ENCODE peak calls at places on chromosome 18, in five cellular contexts. Q, P, I, T and W are unnamed samples.

GRCh38 chr18:67217551-67218166 is 298.9 kb downstream of the DSEL start:
- DNase-seq in Q (no peak), P (peak), I (peak), T (no peak), W (peak)

GRCh38 chr18:28174181-28174906 is 2.6 kb downstream of the CDH2 start:
- DNase-seq in Q (no peak), P (no peak), I (no peak), T (no peak), W (no peak)

GRCh38 chr18:52750995-52751394 is 411.0 kb downstream of the DCC start:
- DNase-seq in Q (no peak), P (no peak), I (no peak), T (no peak), W (no peak)

GRCh38 chr18:57416542-57416941 is 18.6 kb upstream of the ONECUT2 start:
- DNase-seq in Q (no peak), P (no peak), I (no peak), T (no peak), W (no peak)

GRCh38 chr18:55603775-55604174 is 15.8 kb upstream of the TCF4 start:
- DNase-seq in Q (no peak), P (no peak), I (no peak), T (no peak), W (no peak)

GRCh38 chr18:2087877-2088673 is 483.2 kb downstream of the METTL4 start:
- DNase-seq in Q (no peak), P (peak), I (peak), T (no peak), W (no peak)

GRCh38 chr18:3793545-3793944 is 343.6 kb downstream of the TGIF1 start:
- DNase-seq in Q (no peak), P (peak), I (no peak), T (no peak), W (no peak)

GRCh38 chr18:70046207-70046606 is 98.5 kb upstream of the CD226 start:
- DNase-seq in Q (no peak), P (no peak), I (no peak), T (no peak), W (no peak)

GRCh38 chr18:55069497-55069896 is 110.2 kb upstream of the CCDC68 start:
- DNase-seq in Q (no peak), P (no peak), I (no peak), T (no peak), W (no peak)

GRCh38 chr18:51097046-51097822 is 67.2 kb downstream of the SMAD4 start:
- DNase-seq in Q (no peak), P (no peak), I (no peak), T (no peak), W (no peak)

GRCh38 chr18:903703-904102 is 968 bp upstream of the ADCYAP1 start:
- DNase-seq in Q (peak), P (peak), I (peak), T (no peak), W (no peak)

GRCh38 chr18:27966872-27967271 is 210.1 kb downstream of the CDH2 start:
- DNase-seq in Q (no peak), P (no peak), I (no peak), T (no peak), W (no peak)

GRCh38 chr18:49510393-49511115 is 23.5 kb upstream of the C18orf32 start:
- DNase-seq in Q (peak), P (peak), I (peak), T (no peak), W (no peak)

GRCh38 chr18:54284535-54284934 is 15.2 kb downstream of the POLI start:
- DNase-seq in Q (no peak), P (no peak), I (no peak), T (no peak), W (no peak)

GRCh38 chr18:6810191-6810590 is 80.7 kb downstream of the ARHGAP28 start:
- DNase-seq in Q (no peak), P (no peak), I (no peak), T (no peak), W (no peak)

GRCh38 chr18:3454365-3455089 is 4.6 kb downstream of the TGIF1 start:
- DNase-seq in Q (peak), P (peak), I (peak), T (no peak), W (peak)

GRCh38 chr18:23585007-23585871 is 1.1 kb downstream of the NPC1 start:
- DNase-seq in Q (no peak), P (peak), I (peak), T (no peak), W (no peak)

GRCh38 chr18:78913830-78914585 is 65.6 kb upstream of the SALL3 start:
- DNase-seq in Q (no peak), P (no peak), I (no peak), T (no peak), W (no peak)

GRCh38 chr18:59155140-59155539 is 15.5 kb downstream of the SEC11C start:
- DNase-seq in Q (no peak), P (peak), I (peak), T (no peak), W (no peak)

GRCh38 chr18:73785276-73785675 is 362.4 kb downstream of the FBXO15 start:
- DNase-seq in Q (no peak), P (no peak), I (no peak), T (no peak), W (no peak)

GRCh38 chr18:73646196-73646595 is 501.4 kb downstream of the FBXO15 start:
- DNase-seq in Q (no peak), P (no peak), I (no peak), T (no peak), W (no peak)

GRCh38 chr18:11885278-11885991 is 22.7 kb downstream of the MPPE1 start:
- DNase-seq in Q (no peak), P (no peak), I (no peak), T (no peak), W (no peak)

GRCh38 chr18:5294113-5294617 is 1.4 kb downstream of the ZBTB14 start:
- DNase-seq in Q (no peak), P (no peak), I (no peak), T (no peak), W (no peak)

GRCh38 chr18:10143601-10144000 is 229.8 kb downstream of the VAPA start:
- DNase-seq in Q (no peak), P (peak), I (no peak), T (no peak), W (no peak)

GRCh38 chr18:702957-703659 is 9.3 kb downstream of the ENOSF1 start:
- DNase-seq in Q (no peak), P (peak), I (peak), T (no peak), W (no peak)

GRCh38 chr18:60147326-60147725 is 225.2 kb downstream of the MC4R start:
- DNase-seq in Q (no peak), P (peak), I (no peak), T (no peak), W (no peak)

GRCh38 chr18:75057169-75057789 is 151.7 kb downstream of the PTGR3 start:
- DNase-seq in Q (no peak), P (no peak), I (no peak), T (no peak), W (no peak)

GRCh38 chr18:33316146-33316587 is 124.4 kb downstream of the CCDC178 start:
- DNase-seq in Q (peak), P (no peak), I (no peak), T (peak), W (no peak)

GRCh38 chr18:7805880-7806279 is 238.8 kb downstream of the PTPRM start:
- DNase-seq in Q (no peak), P (no peak), I (no peak), T (no peak), W (no peak)

GRCh38 chr18:32318581-32318980 is 128.7 kb downstream of the MEP1B start:
- DNase-seq in Q (no peak), P (no peak), I (no peak), T (no peak), W (no peak)

GRCh38 chr18:14978962-14979535 is 231.1 kb downstream of the ANKRD30B start:
- DNase-seq in Q (no peak), P (no peak), I (peak), T (no peak), W (peak)

GRCh38 chr18:7987284-7987976 is 420.3 kb downstream of the PTPRM start:
- DNase-seq in Q (no peak), P (peak), I (no peak), T (no peak), W (no peak)

GRCh38 chr18:10519366-10519765 is 6.5 kb upstream of the NAPG start:
- DNase-seq in Q (no peak), P (no peak), I (peak), T (no peak), W (no peak)

GRCh38 chr18:43029414-43029813 is 86.1 kb downstream of the RIT2 start:
- DNase-seq in Q (no peak), P (no peak), I (no peak), T (no peak), W (no peak)

GRCh38 chr18:33184178-33184577 is 256.3 kb downstream of the CCDC178 start:
- DNase-seq in Q (no peak), P (peak), I (no peak), T (no peak), W (no peak)

GRCh38 chr18:28176933-28177827 is at the start of gene CDH2:
- DNase-seq in Q (peak), P (peak), I (peak), T (peak), W (peak)

GRCh38 chr18:73563345-73563744 is 584.3 kb downstream of the FBXO15 start:
- DNase-seq in Q (no peak), P (no peak), I (no peak), T (no peak), W (no peak)

GRCh38 chr18:56200381-56200831 is 438.0 kb downstream of the TXNL1 start:
- DNase-seq in Q (no peak), P (peak), I (peak), T (no peak), W (no peak)

GRCh38 chr18:36311026-36311570 is 13.6 kb downstream of the FHOD3 start:
- DNase-seq in Q (peak), P (no peak), I (no peak), T (no peak), W (no peak)

GRCh38 chr18:36307513-36307912 is 10.0 kb downstream of the FHOD3 start:
- DNase-seq in Q (no peak), P (peak), I (no peak), T (no peak), W (no peak)

GRCh38 chr18:36308711-36309435 is 11.4 kb downstream of the FHOD3 start:
- DNase-seq in Q (no peak), P (no peak), I (no peak), T (no peak), W (no peak)

GRCh38 chr18:36312806-36313395 is 15.4 kb downstream of the FHOD3 start:
- DNase-seq in Q (peak), P (no peak), I (no peak), T (no peak), W (no peak)

GRCh38 chr18:36309436-36310391 is 12.2 kb downstream of the FHOD3 start:
- DNase-seq in Q (peak), P (peak), I (peak), T (no peak), W (no peak)
- H2BK5ac ChIP-seq in Q (no peak), P (peak), I (peak), T (peak), W (no peak)

GRCh38 chr18:26205318-26205717 is 20.9 kb upstream of the TAF4B start:
- DNase-seq in Q (no peak), P (no peak), I (no peak), T (no peak), W (no peak)
- H2BK12ac ChIP-seq in Q (no peak), P (no peak), I (no peak), T (no peak), W (no peak)

GRCh38 chr18:22469061-22469689 is 51.5 kb upstream of the CTAGE1 start:
- DNase-seq in Q (no peak), P (peak), I (no peak), T (no peak), W (no peak)
- H2BK5ac ChIP-seq in Q (no peak), P (no peak), I (no peak), T (no peak), W (no peak)

GRCh38 chr18:62655520-62656219 is 59.7 kb upstream of the PHLPP1 start:
- DNase-seq in Q (no peak), P (no peak), I (no peak), T (no peak), W (no peak)

GRCh38 chr18:62659698-62660097 is 55.6 kb upstream of the PHLPP1 start:
- DNase-seq in Q (no peak), P (no peak), I (peak), T (no peak), W (no peak)

GRCh38 chr18:62662799-62663173 is 52.6 kb upstream of the PHLPP1 start:
- DNase-seq in Q (no peak), P (no peak), I (no peak), T (no peak), W (no peak)

GRCh38 chr18:62660741-62661140 is 54.6 kb upstream of the PHLPP1 start:
- DNase-seq in Q (no peak), P (no peak), I (no peak), T (no peak), W (no peak)

DNA sequence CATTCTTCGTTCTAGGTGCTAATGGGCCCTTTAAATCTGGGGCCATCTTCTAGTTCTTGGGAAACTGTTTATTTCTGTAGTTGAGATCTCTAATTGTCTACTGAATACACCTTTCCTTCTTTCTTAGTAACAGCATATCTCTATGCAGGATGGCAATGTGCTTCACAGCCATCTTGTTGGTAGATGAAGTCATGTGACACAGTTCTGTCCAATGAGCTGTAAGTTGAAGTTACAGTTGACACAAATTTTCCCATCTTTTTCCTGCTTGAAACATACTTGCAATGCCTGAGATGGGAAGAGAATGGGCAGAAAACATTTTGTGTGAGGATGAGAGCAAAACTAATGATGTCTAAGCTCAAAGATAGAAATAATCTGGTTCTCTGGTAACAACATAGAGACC is 57.3 kb upstream of the PHLPP1 start:
- DNase-seq in Q (no peak), P (no peak), I (no peak), T (no peak), W (no peak)
- H2BK12ac ChIP-seq in Q (no peak), P (no peak), I (no peak), T (no peak), W (no peak)

GRCh38 chr18:79965119-79965902 is 868 bp downstream of the HSBP1L1 start:
- DNase-seq in Q (peak), P (peak), I (peak), T (no peak), W (no peak)
- H2BK5ac ChIP-seq in Q (no peak), P (peak), I (peak), T (peak), W (peak)